ENCODE peak calls at places on chromosome 16, in six cellular contexts. K is astrocyte of the spinal cord, R is AG04450, X is epithelial cell of esophagus, B is cardiac fibroblast, P is fibroblast of pulmonary artery. C is an unnamed sample.
A peak's percentile ranks its signal among the peaks of the same experiment; 100 is the strongest.

GRCh38 chr16:68936729-68937631 is 93.6 kb downstream of the TANGO6 start:
- DNase-seq in K (peak; percentile 18), P (peak; percentile 31), X (peak; percentile 97), B (peak; percentile 47), R (no peak), C (peak; percentile 53)

GRCh38 chr16:71569621-71570020 is 7.3 kb downstream of the TAT start:
- DNase-seq in K (no peak), P (no peak), B (no peak), R (no peak), X (no peak), C (no peak)

GRCh38 chr16:13305019-13305755 is 403.8 kb downstream of the SHISA9 start:
- DNase-seq in K (no peak), B (no peak), R (no peak), X (no peak), P (no peak), C (no peak)

GRCh38 chr16:25279491-25279890 is 21.8 kb upstream of the ZKSCAN2 start:
- DNase-seq in B (no peak), P (no peak), R (no peak), X (peak; percentile 79), K (no peak), C (peak; percentile 14)

GRCh38 chr16:29007865-29008593 is 23.2 kb downstream of the LAT start:
- DNase-seq in P (peak; percentile 78), K (peak; percentile 53), R (peak; percentile 50), B (peak; percentile 55), X (peak; percentile 46), C (peak; percentile 43)

GRCh38 chr16:27800817-27801216 is 250.9 kb downstream of the KATNIP start:
- DNase-seq in R (no peak), K (no peak), B (no peak), X (no peak), P (no peak), C (no peak)

GRCh38 chr16:66483689-66484452 is 56.8 kb downstream of the BEAN1 start:
- DNase-seq in X (peak; percentile 72), P (peak; percentile 77), B (peak; percentile 81), R (no peak), K (peak; percentile 63), C (peak; percentile 71)

GRCh38 chr16:57773680-57774295 is 28.5 kb downstream of the KIFC3 start:
- DNase-seq in R (no peak), P (no peak), X (no peak), K (peak; percentile 50), B (no peak), C (no peak)

GRCh38 chr16:64152010-64152767 is 969.7 kb downstream of the CDH11 start:
- DNase-seq in P (no peak), B (no peak), K (no peak), X (peak; percentile 5), R (no peak), C (no peak)

GRCh38 chr16:47069291-47069690 is 74.5 kb downstream of the NETO2 start:
- DNase-seq in X (no peak), R (no peak), K (no peak), P (no peak), B (no peak), C (no peak)

GRCh38 chr16:47064775-47065174 is 79.0 kb downstream of the NETO2 start:
- DNase-seq in B (no peak), R (no peak), X (no peak), P (no peak), K (no peak), C (no peak)

GRCh38 chr16:29986931-29987330 is 8.5 kb downstream of the HIRIP3 start:
- DNase-seq in P (no peak), R (no peak), B (no peak), K (no peak), X (no peak), C (no peak)

GRCh38 chr16:50744911-50745310 is 3.0 kb downstream of the CYLD start:
- DNase-seq in R (no peak), X (peak; percentile 61), P (no peak), K (no peak), B (no peak), C (no peak)

GRCh38 chr16:30002614-30003346 is 6.7 kb downstream of the INO80E start:
- DNase-seq in B (no peak), K (no peak), P (no peak), X (no peak), R (no peak), C (no peak)

GRCh38 chr16:5852151-5852550 is 754.6 kb upstream of the EEF2KMT start:
- DNase-seq in K (no peak), R (no peak), X (no peak), B (no peak), P (no peak), C (no peak)

GRCh38 chr16:5850632-5851175 is 753.1 kb upstream of the EEF2KMT start:
- DNase-seq in X (no peak), B (no peak), P (no peak), R (no peak), K (no peak), C (no peak)

GRCh38 chr16:5854027-5854426 is 756.4 kb upstream of the EEF2KMT start:
- DNase-seq in K (no peak), B (no peak), X (no peak), R (no peak), P (no peak), C (no peak)

DNA sequence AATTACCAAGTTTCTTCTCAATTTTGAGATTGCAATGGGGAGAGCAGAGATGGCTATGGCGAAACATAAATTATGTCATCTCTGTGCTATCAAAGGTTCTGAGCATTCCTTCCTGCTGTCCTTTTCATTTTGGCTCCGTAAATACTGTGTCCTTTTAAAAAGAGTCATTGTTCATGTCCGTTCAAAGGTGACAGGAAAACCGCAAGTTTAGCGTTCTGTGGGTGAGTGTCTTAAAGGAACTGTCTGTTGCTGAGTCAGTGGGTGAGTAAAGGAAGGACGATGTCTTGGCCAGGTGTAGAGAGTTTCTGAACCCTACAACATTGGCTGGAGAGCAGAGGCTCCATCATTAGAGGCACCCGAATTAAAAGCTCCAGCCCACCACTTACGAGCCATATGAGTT is 754.0 kb upstream of the EEF2KMT start:
- DNase-seq in P (no peak), R (no peak), B (no peak), X (peak; percentile 42), K (no peak), C (no peak)
- H3K4me3 ChIP-seq in P (no peak overlapping the region), R (no peak overlapping the region), B (no peak overlapping the region), X (no peak overlapping the region), K (no peak overlapping the region), C (no peak overlapping the region)

GRCh38 chr16:85080923-85081498 is 31.3 kb downstream of the CIBAR2 start:
- DNase-seq in X (no peak), P (no peak), R (no peak), B (no peak), K (no peak), C (no peak)

GRCh38 chr16:85084841-85085535 is 27.3 kb downstream of the CIBAR2 start:
- DNase-seq in R (no peak), P (no peak), K (no peak), B (no peak), X (no peak), C (no peak)

GRCh38 chr16:85083051-85083639 is 29.1 kb downstream of the CIBAR2 start:
- DNase-seq in R (no peak), X (no peak), B (no peak), K (no peak), P (no peak), C (no peak)

GRCh38 chr16:85081765-85082164 is 30.5 kb downstream of the CIBAR2 start:
- DNase-seq in R (no peak), K (no peak), B (no peak), P (no peak), X (no peak), C (no peak)

DNA sequence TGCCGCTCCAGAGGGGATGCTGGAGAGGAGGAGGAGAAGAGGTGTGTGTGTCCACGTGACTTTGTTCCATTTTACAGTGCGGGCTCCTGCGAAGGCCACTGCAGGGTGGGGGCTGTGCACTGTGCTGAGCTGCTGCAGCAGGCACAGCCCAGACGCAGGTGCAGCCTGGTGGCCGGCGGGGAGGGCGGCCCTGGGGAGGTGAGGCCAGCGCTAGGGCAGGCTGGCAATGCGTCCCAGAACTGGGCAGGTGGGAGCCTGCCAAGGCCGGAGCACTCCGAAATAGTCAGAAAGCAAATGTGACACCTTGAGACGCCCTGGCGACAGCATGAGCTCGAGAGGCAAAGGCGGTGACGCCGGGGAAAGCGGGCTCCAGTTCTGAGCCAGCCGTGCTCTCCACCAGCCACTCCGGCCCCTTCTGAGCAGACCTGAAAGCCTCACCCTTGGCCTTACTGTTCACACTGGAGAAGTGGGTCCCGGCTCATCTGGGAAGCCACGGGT is 29.7 kb downstream of the CIBAR2 start:
- DNase-seq in K (no peak), P (no peak), X (no peak), B (no peak), R (no peak), C (no peak)
- H3K4me3 ChIP-seq in K (no peak overlapping the region), P (no peak overlapping the region), X (no peak overlapping the region), B (no peak overlapping the region), R (no peak overlapping the region), C (no peak overlapping the region)

GRCh38 chr16:89720520-89720858 is 209 bp downstream of the VPS9D1 start:
- DNase-seq in B (no peak), R (no peak), X (no peak), P (no peak), K (peak; percentile 22), C (no peak)

GRCh38 chr16:89720859-89721643 is at the start of the genes VPS9D1 and ZNF276:
- DNase-seq in K (peak; percentile 78), X (peak; percentile 87), B (peak; percentile 82), R (no peak), P (peak; percentile 78), C (peak; percentile 73)

GRCh38 chr16:89721644-89722391 is 481 bp downstream of the ZNF276 start:
- DNase-seq in X (peak; percentile 64), K (peak; percentile 48), B (peak; percentile 55), R (no peak), P (peak; percentile 61), C (peak; percentile 41)

GRCh38 chr16:89722392-89723278 is 1.3 kb downstream of the ZNF276 start:
- DNase-seq in K (peak; percentile 39), P (peak; percentile 52), R (no peak), X (peak; percentile 85), B (peak; percentile 64), C (peak; percentile 31)

DNA sequence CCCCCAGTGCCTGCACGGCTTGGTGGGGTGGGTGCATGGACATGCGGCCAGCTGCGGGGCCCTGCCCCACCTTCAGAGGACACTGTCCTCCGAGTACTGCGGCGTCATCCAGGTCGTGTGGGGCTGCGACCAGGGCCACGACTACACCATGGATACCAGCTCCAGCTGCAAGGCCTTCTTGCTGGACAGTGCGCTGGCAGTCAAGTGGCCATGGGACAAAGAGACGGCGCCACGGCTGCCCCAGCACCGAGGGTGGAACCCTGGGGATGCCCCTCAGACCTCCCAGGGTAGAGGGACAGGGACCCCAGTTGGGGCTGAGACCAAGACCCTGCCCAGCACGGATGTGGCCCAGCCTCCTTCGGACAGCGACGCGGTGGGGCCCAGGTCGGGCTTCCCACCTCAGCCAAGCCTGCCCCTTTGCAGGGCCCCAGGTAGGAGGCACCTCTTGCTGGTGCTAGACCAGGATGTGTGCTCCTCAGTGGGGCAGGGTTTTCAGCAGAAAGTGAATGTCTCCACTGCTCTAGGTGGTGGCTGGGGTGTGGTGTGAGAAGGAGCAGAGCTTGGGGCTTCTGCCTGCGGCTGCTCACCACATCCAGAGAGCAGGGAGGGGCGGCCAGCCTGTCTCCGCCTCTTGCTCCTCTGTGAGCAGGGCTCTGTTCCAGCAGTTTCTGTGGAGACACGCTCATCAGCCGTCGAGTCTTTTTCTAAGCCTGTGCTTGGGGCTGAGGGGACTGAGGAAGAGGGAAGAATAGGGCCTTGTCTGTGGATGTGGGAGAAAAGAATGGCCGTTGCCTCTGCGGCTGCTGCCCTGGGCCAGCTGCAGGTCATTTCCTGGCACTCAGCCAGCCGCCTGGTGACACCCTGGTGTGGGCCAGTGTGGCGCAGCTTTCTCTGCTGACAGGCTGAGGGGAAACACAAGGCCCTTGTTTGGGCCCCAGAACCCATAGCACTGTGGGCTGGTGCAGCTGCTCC is 2.2 kb downstream of the ZNF276 start:
- DNase-seq in B (peak; percentile 47), P (peak; percentile 18), K (peak; percentile 45), R (no peak), X (peak; percentile 43), C (peak; percentile 35)
- H3K4me3 ChIP-seq in B (no peak overlapping the region), P (peak overlapping the region; percentile 79), K (no peak overlapping the region), R (peak overlapping the region; percentile 90), X (peak overlapping the region; percentile 62), C (peak overlapping the region; percentile 17)

GRCh38 chr16:9901-10665 is 43.3 kb downstream of the POLR3K start:
- DNase-seq in K (no peak), X (no peak), R (no peak), P (peak; percentile 14), B (no peak), C (no peak)
- H3K4me3 ChIP-seq in K (peak overlapping the region; percentile 31), X (peak overlapping the region; percentile 35), R (peak overlapping the region; percentile 48), P (peak overlapping the region; percentile 38), B (peak overlapping the region; percentile 25), C (peak overlapping the region; percentile 50)